ENCODE peak calls at places on chromosomes 5 and 9, in five cellular contexts. C, M, S, I and D are unnamed samples.

GRCh38 chr9:129141066-129142041 is 30.1 kb downstream of the PTPA start:
- DNase-seq in C (peak), M (peak), S (peak), I (peak), D (peak)

GRCh38 chr9:99824378-99825157 is 2.9 kb downstream of the NR4A3 start:
- DNase-seq in C (no peak), M (peak), S (peak), I (no peak), D (peak)

GRCh38 chr9:127854169-127854833 is at the start of gene ENG:
- DNase-seq in C (no peak), M (peak), S (peak), I (peak), D (peak)

GRCh38 chr9:111649016-111649415 is 12.4 kb upstream of the GNG10 start:
- DNase-seq in C (no peak), M (no peak), S (no peak), I (no peak), D (no peak)

GRCh38 chr9:93958875-93959682 is 3.9 kb upstream of the BARX1 start:
- DNase-seq in C (no peak), M (peak), S (peak), I (no peak), D (peak)

GRCh38 chr9:12993432-12993831 is 218.6 kb downstream of the LURAP1L start:
- DNase-seq in C (no peak), M (peak), S (peak), I (no peak), D (no peak)

GRCh38 chr5:83149671-83150070 is 72.3 kb downstream of the XRCC4 start:
- DNase-seq in C (peak), M (peak), S (peak), I (no peak), D (no peak)

GRCh38 chr9:134128727-134129679 is 6.9 kb upstream of the WDR5 start:
- DNase-seq in C (no peak), M (no peak), S (no peak), I (no peak), D (no peak)

GRCh38 chr5:74200560-74200959 is 440.0 kb downstream of the ENC1 start:
- DNase-seq in C (no peak), M (no peak), S (no peak), I (no peak), D (peak)

GRCh38 chr9:4099961-4100360 is 199.9 kb downstream of the GLIS3 start:
- DNase-seq in C (no peak), M (peak), S (peak), I (no peak), D (peak)

GRCh38 chr5:132392978-132393825 is 23.7 kb downstream of the SLC22A5 start:
- DNase-seq in C (no peak), M (no peak), S (no peak), I (no peak), D (no peak)

GRCh38 chr5:142797420-142797819 is 27.2 kb downstream of the ARHGAP26 start:
- DNase-seq in C (no peak), M (no peak), S (no peak), I (no peak), D (no peak)

GRCh38 chr9:34256987-34257585 is 72.0 kb downstream of the KIF24 start:
- DNase-seq in C (no peak), M (peak), S (no peak), I (peak), D (no peak)

GRCh38 chr5:116990010-116990409 is 415.4 kb upstream of the SEMA6A start:
- DNase-seq in C (no peak), M (no peak), S (no peak), I (no peak), D (no peak)

GRCh38 chr5:25458628-25459027 is 813.9 kb upstream of the CDH10 start:
- DNase-seq in C (no peak), M (no peak), S (no peak), I (no peak), D (no peak)

GRCh38 chr5:135245521-135246499 is 153.2 kb downstream of the MACROH2A1 start:
- DNase-seq in C (no peak), M (peak), S (peak), I (no peak), D (peak)

GRCh38 chr5:128271859-128272446 is 188.4 kb downstream of the SLC12A2 start:
- DNase-seq in C (no peak), M (peak), S (peak), I (no peak), D (peak)

GRCh38 chr5:140018517-140018916 is 24.6 kb downstream of the NRG2 start:
- DNase-seq in C (no peak), M (no peak), S (no peak), I (no peak), D (no peak)

GRCh38 chr5:52774005-52774410 is 13.7 kb upstream of the ITGA1 start:
- DNase-seq in C (no peak), M (no peak), S (no peak), I (no peak), D (no peak)

GRCh38 chr9:114108016-114108833 is 9.1 kb upstream of the KIF12 start:
- DNase-seq in C (peak), M (peak), S (peak), I (peak), D (peak)

GRCh38 chr9:136021891-136022681 is 60.9 kb upstream of the UBAC1 start:
- DNase-seq in C (no peak), M (no peak), S (no peak), I (peak), D (no peak)

GRCh38 chr5:130652178-130652577 is 512.9 kb downstream of the HINT1 start:
- DNase-seq in C (no peak), M (peak), S (peak), I (no peak), D (peak)

GRCh38 chr5:62395210-62395950 is 8.3 kb downstream of the DIMT1 start:
- DNase-seq in C (peak), M (peak), S (peak), I (no peak), D (no peak)

GRCh38 chr9:91897201-91897600 is 52.8 kb downstream of the ROR2 start:
- DNase-seq in C (no peak), M (no peak), S (peak), I (no peak), D (no peak)

GRCh38 chr5:137561572-137561971 is 62.4 kb upstream of the SPOCK1 start:
- DNase-seq in C (no peak), M (no peak), S (no peak), I (no peak), D (no peak)

GRCh38 chr9:28134577-28134976 is 561.3 kb upstream of the C9orf72 start:
- DNase-seq in C (no peak), M (no peak), S (no peak), I (no peak), D (no peak)

GRCh38 chr9:9893837-9894236 is 719.0 kb downstream of the PTPRD start:
- DNase-seq in C (no peak), M (peak), S (no peak), I (no peak), D (no peak)

GRCh38 chr5:104652271-104652861 is 1089.8 kb upstream of the NUDT12 start:
- DNase-seq in C (no peak), M (no peak), S (no peak), I (no peak), D (no peak)

GRCh38 chr9:134371731-134372130 is 45.5 kb downstream of the RXRA start:
- DNase-seq in C (no peak), M (no peak), S (peak), I (peak), D (peak)

GRCh38 chr9:101478444-101478843 is 42.9 kb upstream of the ALDOB start:
- DNase-seq in C (no peak), M (no peak), S (no peak), I (no peak), D (no peak)
- TF ChIP-seq CTCF in C (no peak), M (no peak), S (no peak), I (no peak), D (no peak)

GRCh38 chr5:80959768-80960442 is at the start of gene RASGRF2:
- DNase-seq in C (no peak), M (peak), S (peak), I (no peak), D (no peak)

GRCh38 chr5:80960531-80961375 is 590 bp downstream of the RASGRF2 start:
- DNase-seq in C (no peak), M (peak), S (peak), I (no peak), D (no peak)

GRCh38 chr5:80958611-80959010 is 1.6 kb upstream of the RASGRF2 start:
- DNase-seq in C (no peak), M (peak), S (no peak), I (no peak), D (no peak)

GRCh38 chr5:80957031-80957761 is 3.0 kb upstream of the RASGRF2 start:
- DNase-seq in C (no peak), M (peak), S (no peak), I (no peak), D (no peak)

GRCh38 chr5:80959138-80959537 is 1.0 kb upstream of the RASGRF2 start:
- DNase-seq in C (no peak), M (no peak), S (no peak), I (no peak), D (no peak)
- H3K4me3 ChIP-seq in C (no peak), M (no peak), S (no peak), I (no peak), D (no peak)

GRCh38 chr5:69079556-69079955 is 14.3 kb upstream of the SLC30A5 start:
- DNase-seq in C (no peak), M (no peak), S (no peak), I (no peak), D (no peak)

GRCh38 chr5:69086206-69086605 is 7.6 kb upstream of the SLC30A5 start:
- DNase-seq in C (no peak), M (no peak), S (no peak), I (no peak), D (no peak)

GRCh38 chr5:69084903-69085302 is 8.9 kb upstream of the SLC30A5 start:
- DNase-seq in C (no peak), M (no peak), S (no peak), I (no peak), D (no peak)

GRCh38 chr5:69078921-69079537 is 14.8 kb upstream of the SLC30A5 start:
- DNase-seq in C (no peak), M (no peak), S (no peak), I (no peak), D (no peak)

GRCh38 chr5:69083412-69083811 is 10.4 kb upstream of the SLC30A5 start:
- DNase-seq in C (no peak), M (peak), S (peak), I (no peak), D (no peak)
- TF ChIP-seq CTCF in C (no peak), M (peak), S (peak), I (no peak), D (no peak)

DNA sequence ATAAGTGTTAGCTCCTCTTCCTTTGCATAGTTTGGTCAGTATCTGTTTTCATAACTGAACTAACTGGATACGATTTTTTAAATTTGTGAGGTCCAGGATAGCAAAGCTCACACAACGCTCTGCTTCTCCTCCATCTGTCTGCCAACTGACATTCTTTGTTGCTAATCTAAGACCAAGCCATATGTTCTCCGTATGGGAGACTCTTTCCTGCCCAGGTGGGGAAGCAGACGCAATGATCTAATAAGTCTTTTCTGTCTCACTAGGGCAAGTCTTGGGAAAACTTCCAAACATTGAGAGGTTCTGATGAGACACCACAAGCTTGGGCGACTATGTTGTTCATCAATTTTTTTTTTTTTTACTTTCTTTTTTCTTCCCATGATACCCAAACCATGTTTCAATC is 558.5 kb downstream of the EFNA5 start:
- DNase-seq in C (no peak), M (no peak), S (no peak), I (no peak), D (no peak)
- H3K4me3 ChIP-seq in C (no peak), M (no peak), S (no peak), I (no peak), D (no peak)

GRCh38 chr9:77789891-77790290 is 141.8 kb upstream of the GNA14 start:
- DNase-seq in C (no peak), M (no peak), S (no peak), I (no peak), D (no peak)

DNA sequence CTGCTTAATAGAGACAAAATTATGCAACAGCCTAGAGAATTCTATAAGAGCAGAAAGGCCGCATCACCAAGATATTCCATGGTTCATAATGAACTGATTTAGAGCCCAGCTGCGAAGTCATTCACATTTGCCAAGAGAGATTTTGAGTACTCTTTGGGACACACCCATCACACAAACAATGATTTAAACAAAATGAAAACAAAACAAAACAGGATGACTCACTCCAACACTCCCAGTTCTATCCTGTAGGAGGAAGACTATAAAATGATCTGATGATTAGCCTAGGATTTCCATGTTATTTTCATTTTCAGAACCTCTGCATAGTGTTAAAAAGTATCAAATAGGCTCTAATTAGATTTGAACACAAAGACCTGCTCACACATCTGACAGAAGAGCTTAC is 145.8 kb upstream of the GNA14 start:
- DNase-seq in C (no peak), M (no peak), S (peak), I (no peak), D (peak)
- TF ChIP-seq CTCF in C (peak), M (peak), S (no peak), I (no peak), D (peak)

DNA sequence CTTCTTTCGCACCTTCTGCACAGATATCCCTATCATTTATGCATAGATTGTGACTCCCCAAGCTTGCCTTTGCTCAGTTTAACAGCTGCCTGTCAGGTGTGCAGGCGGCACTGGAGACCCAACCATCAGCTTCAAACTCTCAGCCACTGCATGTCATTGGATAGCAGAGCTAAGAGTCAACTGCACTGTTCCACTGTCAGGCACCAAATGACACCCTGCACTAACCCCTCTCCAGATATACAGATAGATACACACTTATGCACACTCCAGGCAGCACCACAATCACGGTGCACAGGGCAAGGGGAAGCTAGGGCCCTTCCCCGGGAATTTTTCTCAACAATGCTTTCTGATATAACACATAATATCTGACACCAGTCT is 142.4 kb downstream of the BNC2 start:
- DNase-seq in C (no peak), M (no peak), S (peak), I (no peak), D (no peak)
- H3K4me3 ChIP-seq in C (peak), M (peak), S (no peak), I (peak), D (peak)

GRCh38 chr5:156883316-156883875 is 33.3 kb downstream of the PPP1R2B start:
- DNase-seq in C (no peak), M (no peak), S (no peak), I (no peak), D (no peak)

DNA sequence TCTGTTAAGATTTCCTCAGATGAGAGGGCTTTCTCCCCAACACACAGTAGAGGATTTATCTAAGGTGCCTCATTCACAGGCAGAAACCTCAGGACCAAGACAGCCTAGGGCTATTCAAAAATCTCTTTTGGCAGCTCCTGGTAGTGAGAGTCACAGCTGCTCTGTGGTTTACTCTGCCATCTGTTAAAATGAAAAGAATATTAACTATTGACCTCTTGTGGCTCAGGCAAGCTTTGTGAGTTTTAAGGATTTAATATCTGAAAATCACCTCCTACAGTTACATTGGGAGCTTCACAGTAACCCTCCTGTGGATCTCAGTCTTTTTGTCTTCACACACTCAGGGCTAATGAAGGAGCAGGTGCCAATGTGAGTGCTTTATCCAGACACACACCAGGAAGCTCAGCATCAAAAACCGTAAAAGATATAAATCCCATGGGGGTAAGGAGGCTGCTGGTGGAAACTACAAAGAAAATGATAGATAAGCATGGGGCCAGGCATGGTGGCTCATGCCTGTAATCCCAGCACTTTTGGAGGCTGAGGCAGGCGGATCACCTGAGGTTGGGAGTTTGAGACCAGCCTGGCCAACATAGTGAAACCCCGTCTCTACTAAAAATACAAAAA is 29.7 kb downstream of the PPP1R2B start:
- DNase-seq in C (no peak), M (no peak), S (no peak), I (no peak), D (no peak)
- TF ChIP-seq CTCF in C (no peak), M (no peak), S (no peak), I (no peak), D (no peak)

GRCh38 chr5:163509288-163510040 is 4.0 kb downstream of the MAT2B start:
- DNase-seq in C (no peak), M (peak), S (peak), I (no peak), D (peak)
- H3K4me3 ChIP-seq in C (peak), M (peak), S (no peak), I (peak), D (peak)